ENCODE peak calls at places on chromosomes 13 and 19, in ten cellular contexts. V is coronary artery, A is aorta, C is lung, W is brain microvascular endothelial cell, G is K562, Z is tibial nerve, S is testis, I is adipocyte, J is prostate gland. Q is an unnamed sample.

GRCh38 chr19:39401549-39402416 is 4.9 kb upstream of the ZFP36 start:
- DNase-seq in W (peak), C (peak), J (peak), G (peak), Z (no peak), A (peak), S (peak), I (peak), V (peak), Q (no peak)

GRCh38 chr19:40745402-40745780 is 4.9 kb downstream of the ACTMAP start:
- DNase-seq in C (no peak), I (peak), W (peak), G (no peak), A (no peak), J (no peak), Z (no peak), V (no peak), S (no peak), Q (no peak)

GRCh38 chr19:53158119-53158656 is 665 bp downstream of the ZNF347 start:
- DNase-seq in C (peak), Z (no peak), S (peak), I (peak), J (peak), W (no peak), G (peak), A (peak), V (peak), Q (no peak)

GRCh38 chr13:19587635-19588300 is 26.4 kb upstream of the TPTE2 start:
- DNase-seq in J (no peak), S (peak), W (peak), V (no peak), Z (no peak), G (peak), I (peak), C (no peak), A (no peak), Q (no peak)

GRCh38 chr13:113907637-113908617 is 44.1 kb upstream of the GAS6 start:
- DNase-seq in I (peak), C (peak), V (peak), J (no peak), G (no peak), W (no peak), S (no peak), A (no peak), Z (no peak), Q (no peak)

GRCh38 chr13:104737713-104738112 is 1671.5 kb upstream of the SLC10A2 start:
- DNase-seq in G (no peak), I (peak), C (no peak), J (no peak), Z (no peak), W (no peak), S (no peak), V (no peak), A (no peak), Q (no peak)

GRCh38 chr19:18733196-18733647 is 49.7 kb downstream of the CRTC1 start:
- DNase-seq in G (no peak), A (no peak), S (peak), C (no peak), V (no peak), J (no peak), W (peak), Z (no peak), I (peak), Q (no peak)

GRCh38 chr19:39843919-39844793 is 2.0 kb downstream of the FBL start:
- DNase-seq in I (peak), C (no peak), S (no peak), G (peak), A (no peak), J (no peak), Z (no peak), V (no peak), W (peak), Q (peak)

GRCh38 chr13:26895081-26895807 is 134.7 kb upstream of the GPR12 start:
- DNase-seq in J (no peak), W (no peak), V (no peak), Z (no peak), I (no peak), A (no peak), C (no peak), G (no peak), S (no peak), Q (no peak)

GRCh38 chr19:55454787-55455243 is 6.6 kb downstream of the ISOC2 start:
- DNase-seq in I (peak), V (no peak), C (no peak), S (peak), J (no peak), A (no peak), G (peak), Z (no peak), W (no peak), Q (peak)

GRCh38 chr13:26679411-26679810 is 81.2 kb downstream of the GPR12 start:
- DNase-seq in C (no peak), G (no peak), V (no peak), I (peak), Z (no peak), W (peak), S (no peak), A (no peak), J (no peak), Q (no peak)

GRCh38 chr13:91017031-91017668 is 330.3 kb upstream of the MIR17HG start:
- DNase-seq in G (peak), A (no peak), S (peak), I (peak), J (no peak), V (no peak), C (no peak), W (peak), Z (no peak), Q (no peak)

GRCh38 chr13:29681859-29682258 is 86.4 kb upstream of the SLC7A1 start:
- DNase-seq in I (no peak), G (no peak), A (no peak), V (no peak), C (no peak), J (no peak), W (no peak), S (no peak), Z (no peak), Q (no peak)

GRCh38 chr13:80137994-80138393 is 202.9 kb downstream of the SPRY2 start:
- DNase-seq in I (no peak), W (no peak), J (no peak), Z (no peak), A (no peak), V (no peak), C (no peak), G (no peak), S (no peak), Q (no peak)

GRCh38 chr19:542173-542866 is 1.5 kb upstream of the GZMM start:
- DNase-seq in A (peak), I (no peak), S (no peak), V (no peak), C (no peak), W (no peak), G (no peak), J (no peak), Z (no peak), Q (no peak)

GRCh38 chr19:37226248-37226647 is 8.2 kb downstream of the ZNF383 start:
- DNase-seq in S (no peak), C (no peak), J (no peak), I (no peak), G (no peak), W (no peak), V (no peak), A (no peak), Z (no peak), Q (no peak)

DNA sequence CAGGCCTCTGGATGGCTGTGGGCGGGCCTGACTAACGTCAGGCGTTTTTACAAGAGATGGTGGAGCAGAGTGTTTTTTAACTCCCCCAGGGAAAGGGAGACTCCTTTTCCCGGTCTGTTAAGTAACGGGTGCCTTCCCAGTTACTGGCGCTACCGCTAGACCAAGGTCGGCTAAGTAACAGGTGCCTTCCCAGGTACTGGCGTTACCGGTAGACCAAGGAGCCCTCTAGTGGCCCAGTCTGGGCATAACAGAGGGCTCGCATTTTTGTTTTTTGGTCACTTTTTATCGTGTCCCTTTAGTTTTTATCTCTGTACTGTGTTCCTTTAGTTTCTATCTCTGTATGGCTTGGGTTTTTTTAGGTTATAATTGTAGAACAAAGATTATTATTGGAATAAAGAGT is 10.0 kb downstream of the ZNF383 start:
- DNase-seq in I (no peak), A (no peak), J (no peak), Z (no peak), C (no peak), W (no peak), G (peak), S (peak), V (no peak), Q (no peak)
- H3K4me3 ChIP-seq in I (no peak), A (no peak), J (no peak), Z (no peak), C (no peak), W (no peak), G (no peak), S (peak), V (no peak), Q (no peak)

GRCh38 chr19:11260996-11261395 is 1.3 kb downstream of the DOCK6 start:
- DNase-seq in W (no peak), Z (no peak), G (no peak), S (no peak), C (no peak), I (no peak), V (no peak), A (no peak), J (no peak), Q (no peak)
- H3K4me3 ChIP-seq in W (no peak), Z (no peak), G (no peak), S (no peak), C (peak), I (no peak), V (peak), A (no peak), J (no peak), Q (no peak)

GRCh38 chr19:51361228-51361627 is 5.0 kb downstream of the ETFB start:
- DNase-seq in Z (no peak), S (no peak), C (no peak), V (no peak), J (no peak), W (no peak), A (no peak), G (no peak), I (no peak), Q (no peak)

GRCh38 chr19:51356159-51356801 is 9.9 kb downstream of the ETFB start:
- DNase-seq in G (no peak), Z (no peak), W (no peak), V (no peak), C (no peak), S (no peak), I (no peak), A (no peak), J (no peak), Q (no peak)

GRCh38 chr19:51354742-51355148 is 11.4 kb downstream of the ETFB start:
- DNase-seq in I (no peak), J (no peak), W (peak), A (no peak), G (no peak), S (peak), V (no peak), C (no peak), Z (no peak), Q (no peak)

GRCh38 chr19:51359294-51359693 is 6.9 kb downstream of the ETFB start:
- DNase-seq in Z (no peak), C (no peak), J (no peak), A (no peak), S (peak), W (peak), G (no peak), I (peak), V (no peak), Q (no peak)

DNA sequence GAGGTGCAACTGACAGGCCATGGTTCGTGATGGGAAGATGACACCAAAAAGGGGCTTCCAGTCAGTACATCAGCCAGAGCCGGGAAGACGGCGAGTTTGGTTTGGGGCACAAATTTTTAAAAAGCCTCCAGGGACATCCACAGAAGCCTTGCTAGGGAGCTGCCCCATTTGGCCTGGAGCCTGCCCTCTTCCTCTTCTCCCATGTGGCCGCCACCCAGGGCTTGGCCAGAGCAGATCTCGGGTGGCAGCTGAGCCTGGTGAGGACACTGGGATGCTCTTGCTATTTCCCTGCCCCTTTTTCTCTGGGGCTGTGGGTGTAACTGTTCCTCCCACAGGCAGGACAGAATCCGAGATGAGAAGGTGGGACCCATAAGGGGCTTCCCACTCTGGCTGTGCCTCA is 8.2 kb downstream of the ETFB start:
- DNase-seq in W (no peak), V (no peak), S (no peak), C (no peak), A (no peak), J (no peak), Z (no peak), G (no peak), I (no peak), Q (no peak)
- H3K4me3 ChIP-seq in W (no peak), V (no peak), S (no peak), C (no peak), A (no peak), J (no peak), Z (no peak), G (no peak), I (no peak), Q (no peak)

DNA sequence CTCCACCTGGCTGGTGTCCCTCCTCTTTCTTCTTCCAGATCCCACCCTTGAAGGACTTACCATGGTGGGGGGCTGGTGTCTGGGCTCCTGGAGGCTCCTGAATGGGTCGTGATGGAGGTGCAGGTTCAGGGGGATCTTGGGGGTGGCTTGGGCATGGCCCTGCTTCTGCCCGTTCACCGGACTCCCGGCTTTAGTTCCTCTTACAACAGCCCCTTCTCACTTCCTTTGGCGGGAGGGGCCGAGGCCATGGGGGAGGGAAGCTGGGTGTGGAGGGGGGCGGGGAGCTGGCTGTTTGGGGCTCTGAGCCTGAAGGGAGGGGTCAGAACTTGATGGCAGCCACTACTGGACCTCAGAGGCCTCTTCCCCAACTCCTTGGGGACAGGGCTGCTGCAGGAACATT is at the start of gene MYO1F:
- DNase-seq in Z (no peak), V (no peak), I (no peak), G (peak), S (peak), W (no peak), C (peak), J (no peak), A (no peak), Q (no peak)
- H3K4me3 ChIP-seq in Z (peak), V (peak), I (no peak), G (no peak), S (peak), W (no peak), C (peak), J (no peak), A (no peak), Q (no peak)

DNA sequence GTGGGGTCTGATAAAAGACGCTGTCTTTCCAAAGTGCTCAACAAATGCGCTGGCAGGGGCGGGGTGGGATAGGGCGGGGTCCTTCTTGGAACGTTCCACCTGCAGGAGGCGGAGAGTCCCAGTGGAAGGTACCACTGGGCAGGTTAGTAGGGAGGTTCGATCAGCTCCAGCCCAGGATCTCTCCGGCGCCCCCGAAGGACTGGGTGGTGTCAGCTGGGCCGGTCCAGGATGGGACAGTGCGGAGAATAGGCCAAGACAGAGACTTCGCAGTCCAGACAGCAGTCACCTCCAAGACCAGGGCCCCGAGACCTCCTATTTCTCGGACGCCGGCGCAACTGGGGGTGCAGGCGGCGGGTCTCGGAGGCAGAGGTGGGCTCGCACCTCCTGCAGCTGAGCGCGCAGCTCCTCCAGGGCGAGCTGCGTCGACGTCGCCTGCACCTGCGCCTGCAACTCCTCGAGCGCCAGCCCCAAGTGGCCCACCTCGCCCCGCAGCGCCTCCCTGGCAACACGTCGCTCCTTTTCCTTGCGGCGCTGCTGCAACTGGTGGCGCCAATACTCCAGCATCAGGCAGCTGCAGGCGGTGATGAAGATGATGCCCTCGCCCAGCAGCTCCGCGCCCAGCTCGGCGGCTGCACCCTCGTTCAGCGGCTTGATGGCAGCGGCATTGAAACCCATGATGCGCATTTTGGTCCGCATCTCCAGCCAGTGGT is 21.6 kb downstream of the VASP start:
- DNase-seq in A (no peak), W (no peak), G (peak), S (peak), V (no peak), Z (no peak), J (peak), I (no peak), C (peak), Q (peak)
- H3K4me3 ChIP-seq in A (no peak), W (no peak), G (no peak), S (peak), V (peak), Z (peak), J (peak), I (no peak), C (no peak), Q (peak)

GRCh38 chr13:44436589-44437337 is 63.1 kb downstream of the SERP2 start:
- DNase-seq in A (peak), J (peak), W (peak), Z (peak), I (peak), G (peak), S (peak), V (peak), C (peak), Q (peak)

GRCh38 chr13:44437356-44438233 is 64.0 kb downstream of the SERP2 start:
- DNase-seq in S (no peak), C (no peak), V (no peak), I (peak), J (no peak), A (no peak), G (peak), W (no peak), Z (no peak), Q (no peak)

GRCh38 chr13:44439615-44440014 is 66.0 kb downstream of the SERP2 start:
- DNase-seq in Z (no peak), W (no peak), A (no peak), I (no peak), J (no peak), S (no peak), G (no peak), C (no peak), V (no peak), Q (no peak)

GRCh38 chr13:44440046-44440608 is 66.5 kb downstream of the SERP2 start:
- DNase-seq in S (no peak), I (no peak), Z (no peak), G (no peak), J (no peak), C (no peak), V (no peak), W (no peak), A (no peak), Q (no peak)

DNA sequence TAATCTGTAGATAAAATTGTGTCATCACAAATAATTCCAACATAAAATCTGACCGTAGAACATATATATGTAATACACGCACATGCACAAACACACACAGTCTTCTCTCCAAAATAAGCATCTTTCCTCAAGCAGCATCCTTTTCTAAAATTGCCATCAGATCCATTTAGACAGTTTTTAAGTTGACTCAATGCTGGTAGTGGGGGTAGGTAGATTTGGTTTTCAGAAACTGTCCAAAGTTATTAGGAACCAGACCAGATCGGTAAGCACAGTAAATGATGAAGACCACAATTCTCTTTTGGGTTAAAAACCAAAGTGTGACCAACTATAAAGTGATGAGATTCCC is 64.6 kb downstream of the SERP2 start:
- DNase-seq in S (no peak), G (no peak), I (no peak), Z (no peak), W (no peak), V (no peak), J (no peak), C (no peak), A (no peak), Q (no peak)
- H3K4me3 ChIP-seq in S (no peak), G (no peak), I (no peak), Z (no peak), W (no peak), V (no peak), J (no peak), C (no peak), A (no peak), Q (no peak)

Q was measured in RWPE2.